ENCODE peak calls at places on chromosome 19, in ten cellular contexts. L, I, Q, W, M, N, H, J, U and S are unnamed samples.

GRCh38 chr19:21482863-21483276 is 22.5 kb upstream of the ZNF429 start:
- DNase-seq in H (peak), I (peak), Q (peak), W (peak), N (no peak), L (peak), M (no peak), U (peak), J (peak), S (peak)

GRCh38 chr19:31272707-31273106 is 76.5 kb downstream of the TSHZ3 start:
- DNase-seq in L (no peak), H (no peak), M (no peak), Q (no peak), W (no peak), N (no peak), J (no peak), I (no peak), U (no peak), S (no peak)

GRCh38 chr19:37332839-37333238 is 38.1 kb upstream of the ZNF527 start:
- DNase-seq in L (no peak), H (no peak), Q (no peak), I (no peak), M (no peak), W (no peak), J (no peak), U (no peak), N (no peak), S (no peak)

GRCh38 chr19:9883231-9883758 is 48.2 kb downstream of the PIN1 start:
- DNase-seq in J (no peak), W (no peak), I (peak), H (no peak), N (no peak), L (no peak), M (peak), U (no peak), Q (no peak), S (no peak)

GRCh38 chr19:5985098-5985783 is 7.3 kb upstream of the RANBP3 start:
- DNase-seq in L (no peak), U (peak), I (peak), M (peak), N (no peak), J (peak), H (no peak), Q (no peak), W (no peak), S (no peak)

GRCh38 chr19:38565686-38566105 is 52.1 kb downstream of the MAP4K1 start:
- DNase-seq in H (no peak), Q (no peak), N (no peak), I (no peak), J (no peak), M (no peak), L (no peak), W (no peak), U (no peak), S (no peak)

GRCh38 chr19:5824791-5825577 is 14.5 kb downstream of the FUT6 start:
- DNase-seq in J (no peak), M (no peak), U (no peak), W (no peak), I (no peak), N (no peak), H (no peak), Q (no peak), L (no peak), S (no peak)

GRCh38 chr19:14333101-14333871 is 48.0 kb upstream of the ADGRE5 start:
- DNase-seq in N (no peak), L (no peak), Q (no peak), J (peak), U (peak), H (no peak), M (no peak), I (peak), W (no peak), S (peak)

GRCh38 chr19:8209965-8210659 is 942 bp downstream of the CERS4 start:
- DNase-seq in N (peak), M (no peak), H (no peak), L (no peak), W (no peak), Q (peak), U (no peak), I (no peak), J (no peak), S (peak)